ENCODE peak calls at places on chromosomes 5 and 9, in seven cellular contexts. F, O, Z, X, V, N and M are unnamed samples.
A peak's percentile ranks its signal among the peaks of the same experiment; 100 is the strongest.

GRCh38 chr5:81482595-81482994 is 88.7 kb upstream of the ACOT12 start:
- DNase-seq in V (no peak), Z (peak; percentile 6), X (no peak), F (no peak), O (no peak), N (no peak), M (no peak)

GRCh38 chr9:107976767-107977166 is 487.2 kb upstream of the KLF4 start:
- DNase-seq in F (no peak), O (no peak), X (no peak), Z (no peak), V (no peak), N (peak; percentile 25), M (no peak)

GRCh38 chr5:111667128-111667756 is 89.8 kb downstream of the NREP start:
- DNase-seq in Z (no peak), O (no peak), N (no peak), X (no peak), V (no peak), F (no peak), M (no peak)

GRCh38 chr9:91416086-91416712 is 7.4 kb downstream of the NFIL3 start:
- DNase-seq in N (peak; percentile 45), F (no peak), O (no peak), V (no peak), X (no peak), Z (peak; percentile 60), M (no peak)

GRCh38 chr5:96904054-96904931 is 28.0 kb downstream of the ERAP2 start:
- DNase-seq in O (no peak), F (peak; percentile 30), V (no peak), Z (peak; percentile 59), X (no peak), N (no peak), M (no peak)

GRCh38 chr5:7329712-7330111 is 66.2 kb upstream of the ADCY2 start:
- DNase-seq in N (no peak), F (peak; percentile 73), V (no peak), O (no peak), Z (no peak), X (no peak), M (no peak)

GRCh38 chr5:72392326-72392733 is 72.2 kb downstream of the PTCD2 start:
- DNase-seq in F (no peak), O (no peak), N (no peak), V (no peak), Z (peak; percentile 46), X (no peak), M (no peak)

GRCh38 chr5:90408571-90409317 is 812 bp downstream of the CETN3 start:
- DNase-seq in N (no peak), Z (no peak), V (no peak), O (peak; percentile 12), X (no peak), F (peak; percentile 22), M (no peak)

GRCh38 chr5:56712895-56713565 is 102.3 kb upstream of the MAP3K1 start:
- DNase-seq in X (no peak), V (no peak), N (no peak), Z (no peak), O (no peak), F (no peak), M (no peak)

GRCh38 chr9:93087971-93088655 is 7.9 kb upstream of the CARD19 start:
- DNase-seq in Z (no peak), X (no peak), O (no peak), N (no peak), V (no peak), F (no peak), M (no peak)

GRCh38 chr9:89961616-89962341 is 357.0 kb downstream of the GADD45G start:
- DNase-seq in N (peak; percentile 56), X (no peak), O (no peak), F (no peak), Z (peak; percentile 17), V (no peak), M (no peak)

GRCh38 chr5:14659821-14660607 is 4.5 kb upstream of the OTULIN start:
- DNase-seq in X (no peak), O (no peak), F (peak; percentile 38), Z (peak; percentile 89), N (no peak), V (no peak), M (no peak)

GRCh38 chr9:32378496-32378895 is 5.9 kb upstream of the ACO1 start:
- DNase-seq in V (no peak), X (peak; percentile 86), N (peak; percentile 85), F (peak; percentile 45), Z (peak; percentile 81), O (peak; percentile 57), M (peak; percentile 52)

GRCh38 chr5:59020611-59021285 is 437.9 kb downstream of the RAB3C start:
- DNase-seq in F (peak; percentile 10), O (no peak), V (no peak), X (peak; percentile 63), Z (peak; percentile 35), N (no peak), M (no peak)

GRCh38 chr9:70049236-70049635 is 5.6 kb downstream of the MAMDC2 start:
- DNase-seq in X (no peak), Z (peak; percentile 79), N (peak; percentile 46), O (no peak), F (no peak), V (peak; percentile 11), M (no peak)

GRCh38 chr5:2140501-2140900 is 257.8 kb upstream of the IRX4 start:
- DNase-seq in V (no peak), N (no peak), Z (no peak), X (no peak), O (no peak), F (no peak), M (peak; percentile 23)

GRCh38 chr9:137115394-137116026 is 977 bp upstream of the DPP7 start:
- DNase-seq in N (no peak), Z (no peak), O (no peak), V (peak; percentile 48), F (no peak), X (no peak), M (no peak)

GRCh38 chr9:107638922-107639321 is 149.4 kb upstream of the KLF4 start:
- DNase-seq in O (no peak), Z (peak; percentile 77), V (no peak), N (peak; percentile 89), X (no peak), F (no peak), M (no peak)

GRCh38 chr5:82359286-82359685 is 81.1 kb upstream of the RPS23 start:
- DNase-seq in N (no peak), V (no peak), O (no peak), F (no peak), X (no peak), Z (no peak), M (no peak)

GRCh38 chr5:1789838-1790462 is 9.7 kb downstream of the MRPL36 start:
- DNase-seq in O (no peak), X (peak; percentile 8), V (no peak), Z (peak; percentile 96), F (no peak), N (peak; percentile 89), M (no peak)

GRCh38 chr5:138738399-138738798 is 14.8 kb upstream of the CTNNA1 start:
- DNase-seq in X (no peak), N (no peak), F (no peak), V (no peak), O (no peak), Z (no peak), M (no peak)

GRCh38 chr9:121510766-121511555 is 11.3 kb upstream of the GGTA1 start:
- DNase-seq in V (no peak), Z (peak; percentile 29), N (no peak), F (peak; percentile 81), O (no peak), X (no peak), M (no peak)

GRCh38 chr9:76330034-76330433 is 64.2 kb downstream of the RFK start:
- DNase-seq in O (no peak), X (no peak), Z (no peak), N (no peak), V (no peak), F (no peak), M (no peak)

GRCh38 chr5:171390883-171391677 is 3.4 kb downstream of the NPM1 start:
- DNase-seq in Z (no peak), O (no peak), V (no peak), X (no peak), F (no peak), N (peak; percentile 1), M (no peak)

GRCh38 chr5:80686757-80687156 is 32.0 kb upstream of the DHFR start:
- DNase-seq in N (peak; percentile 45), X (peak; percentile 14), F (no peak), O (no peak), Z (peak; percentile 36), V (no peak), M (no peak)

GRCh38 chr5:32130865-32131264 is 43.3 kb downstream of the GOLPH3 start:
- DNase-seq in F (no peak), O (no peak), V (no peak), Z (no peak), N (no peak), X (no peak), M (no peak)

GRCh38 chr5:54754878-54755277 is 230.5 kb downstream of the ESM1 start:
- DNase-seq in F (no peak), V (peak; percentile 27), O (no peak), Z (no peak), N (no peak), X (no peak), M (no peak)

DNA sequence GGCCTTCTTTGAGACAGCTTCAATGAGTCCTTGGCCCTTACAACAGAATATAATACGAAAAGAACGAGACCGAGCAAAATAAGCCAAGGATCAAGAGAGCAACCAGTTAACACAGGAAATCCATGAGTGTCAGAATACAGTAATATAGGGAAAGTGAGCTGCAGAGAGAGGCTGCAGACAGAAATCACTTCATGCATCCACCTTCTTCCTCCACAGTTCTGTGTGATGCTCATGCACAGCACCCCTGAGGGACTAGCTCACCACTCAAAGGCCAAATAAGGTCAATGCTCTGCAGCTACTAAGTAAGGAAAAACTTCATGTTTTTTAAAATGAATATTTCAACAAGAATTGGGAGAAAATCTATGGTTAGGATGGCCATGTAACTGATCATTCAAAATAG is 257.1 kb downstream of the MCTP1 start:
- DNase-seq in Z (no peak), V (no peak), N (no peak), X (no peak), F (no peak), O (no peak), M (no peak)
- H3K18ac ChIP-seq in Z (no peak overlapping the region), V (no peak overlapping the region), N (no peak overlapping the region), X (no peak overlapping the region), F (no peak overlapping the region), O (no peak overlapping the region), M (no peak overlapping the region)

DNA sequence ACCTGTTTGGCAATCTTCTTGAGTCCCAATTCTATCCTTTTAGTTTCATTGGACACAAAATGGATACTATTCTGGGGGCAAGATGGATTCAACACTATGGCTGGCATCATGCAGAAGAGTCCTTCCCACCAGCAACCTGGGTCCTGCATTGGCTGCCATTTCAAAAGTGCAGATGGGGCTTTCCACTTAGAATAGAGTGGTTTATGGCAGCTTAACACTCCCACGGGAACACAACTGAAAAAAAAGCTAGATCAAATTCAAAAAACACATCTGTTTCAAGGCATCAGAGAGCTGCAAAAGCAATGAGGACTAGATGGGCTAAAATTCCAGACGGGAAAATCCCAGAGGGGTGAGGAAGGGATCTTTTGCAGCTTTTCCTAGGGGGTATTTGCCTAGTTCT is 11.2 kb upstream of the HMHB1 start:
- DNase-seq in N (no peak), Z (no peak), O (no peak), F (no peak), X (no peak), V (no peak), M (no peak)
- H2BK120ac ChIP-seq in N (no peak overlapping the region), Z (no peak overlapping the region), O (no peak overlapping the region), F (no peak overlapping the region), X (no peak overlapping the region), V (no peak overlapping the region), M (no peak overlapping the region)

GRCh38 chr9:98545041-98545440 is 163.7 kb downstream of the GABBR2 start:
- DNase-seq in F (no peak), X (no peak), Z (no peak), V (no peak), N (no peak), O (no peak), M (no peak)
- H3K18ac ChIP-seq in F (no peak overlapping the region), X (no peak overlapping the region), Z (no peak overlapping the region), V (no peak overlapping the region), N (no peak overlapping the region), O (no peak overlapping the region), M (no peak overlapping the region)

GRCh38 chr9:94868462-94868861 is 142.0 kb downstream of the AOPEP start:
- DNase-seq in N (no peak), V (peak; percentile 14), O (no peak), Z (peak; percentile 12), F (no peak), X (no peak), M (no peak)
- H2BK120ac ChIP-seq in N (peak overlapping the region; percentile 9), V (no peak overlapping the region), O (no peak overlapping the region), Z (peak overlapping the region; percentile 82), F (peak overlapping the region; percentile 70), X (no peak overlapping the region), M (no peak overlapping the region)